ENCODE peak calls at places on chromosomes 16 and 17, in ten cellular contexts. Z is iris pigment epithelial cell; C is pancreas; P is NCI-H1417; E is activated naive CD4-positive, alpha-beta T cell; D is fibroblast of lung; Q is stimulated activated CD4-positive, alpha-beta T cell treated with anti-CD3 and anti-CD28 coated beads, Interleukin-1b, Interleukin-23, amount 100 ng/mL, for 24 hours; U is Calu3; O is stomach; H is bronchial epithelial cell. T is an unnamed sample.

GRCh38 chr17:14736631-14737030 is 435.8 kb downstream of the HS3ST3B1 start:
- DNase-seq in Z (no peak), C (no peak), P (no peak), E (no peak), D (no peak), Q (no peak), U (no peak), O (no peak), H (no peak), T (no peak)

GRCh38 chr16:54297154-54297553 is 10.6 kb upstream of the IRX3 start:
- DNase-seq in Z (no peak), C (no peak), P (no peak), E (no peak), D (no peak), Q (no peak), U (no peak), O (no peak), H (no peak), T (no peak)

GRCh38 chr17:77924757-77925336 is 33.7 kb upstream of the TNRC6C start:
- DNase-seq in Z (peak), C (peak), P (peak), E (no peak), D (peak), Q (no peak), U (peak), O (peak), H (no peak), T (no peak)

GRCh38 chr16:85148959-85149358 is 36.7 kb upstream of the CIBAR2 start:
- DNase-seq in Z (no peak), C (no peak), P (peak), E (no peak), D (peak), Q (no peak), U (no peak), O (no peak), H (no peak), T (no peak)

GRCh38 chr16:8831450-8832382 is 34.1 kb downstream of the PMM2 start:
- DNase-seq in Z (no peak), C (no peak), P (no peak), E (no peak), D (no peak), Q (no peak), U (no peak), O (no peak), H (no peak), T (no peak)

GRCh38 chr17:73838815-73839214 is 194.6 kb upstream of the SDK2 start:
- DNase-seq in Z (no peak), C (no peak), P (peak), E (no peak), D (no peak), Q (no peak), U (no peak), O (no peak), H (no peak), T (no peak)

GRCh38 chr16:50602531-50603205 is 54.5 kb downstream of the NKD1 start:
- DNase-seq in Z (no peak), C (no peak), P (no peak), E (no peak), D (no peak), Q (no peak), U (no peak), O (no peak), H (peak), T (peak)

GRCh38 chr16:72924918-72925630 is 122.9 kb downstream of the ZFHX3 start:
- DNase-seq in Z (no peak), C (peak), P (no peak), E (no peak), D (no peak), Q (no peak), U (peak), O (peak), H (no peak), T (no peak)

GRCh38 chr17:39402279-39402889 is 958 bp upstream of the FBXL20 start:
- DNase-seq in Z (peak), C (peak), P (peak), E (peak), D (peak), Q (peak), U (peak), O (peak), H (peak), T (peak)